ENCODE peak calls at places on chromosomes 4 and X, in six cellular contexts. J is cardiac muscle cell, C is GM12878, V is endodermal cell, Q is WERI-Rb-1, E is right lobe of liver. G is an unnamed sample.

GRCh38 chr4:147723316-147723715 is 8.6 kb upstream of the ARHGAP10 start:
- DNase-seq in J (no peak), C (no peak), V (no peak), Q (no peak), E (peak), G (no peak)

GRCh38 chrX:18036394-18036793 is 175.3 kb upstream of the RAI2 start:
- DNase-seq in J (no peak), C (no peak), V (no peak), Q (no peak), E (no peak), G (no peak)

GRCh38 chr4:183563874-183564273 is 59.0 kb downstream of the ING2 start:
- DNase-seq in J (no peak), C (no peak), V (no peak), Q (no peak), E (no peak), G (no peak)

GRCh38 chr4:155569960-155570515 is 96.6 kb upstream of the GUCY1A1 start:
- DNase-seq in J (no peak), C (no peak), V (no peak), Q (no peak), E (no peak), G (peak)

GRCh38 chr4:116439330-116439729 is 646.0 kb downstream of the TRAM1L1 start:
- DNase-seq in J (no peak), C (no peak), V (no peak), Q (no peak), E (no peak), G (no peak)

GRCh38 chrX:56068274-56068758 is 163.8 kb upstream of the KLF8 start:
- DNase-seq in J (no peak), C (no peak), V (peak), Q (no peak), E (no peak), G (no peak)

GRCh38 chr4:83267835-83268475 is 16.6 kb downstream of the COQ2 start:
- DNase-seq in J (no peak), C (no peak), V (no peak), Q (no peak), E (no peak), G (no peak)

GRCh38 chrX:22276781-22277180 is 4.1 kb downstream of the CBLL2 start:
- DNase-seq in J (no peak), C (no peak), V (no peak), Q (no peak), E (no peak), G (no peak)

GRCh38 chrX:43560247-43560946 is 95.7 kb upstream of the MAOA start:
- DNase-seq in J (no peak), C (no peak), V (no peak), Q (peak), E (no peak), G (no peak)

GRCh38 chr4:37561803-37562207 is 124.4 kb downstream of the RELL1 start:
- DNase-seq in J (no peak), C (peak), V (no peak), Q (no peak), E (no peak), G (no peak)

GRCh38 chr4:102105983-102106382 is 239.3 kb downstream of the SLC39A8 start:
- DNase-seq in J (no peak), C (no peak), V (no peak), Q (no peak), E (no peak), G (no peak)

GRCh38 chr4:150234246-150234645 is 156.0 kb downstream of the DCLK2 start:
- DNase-seq in J (no peak), C (no peak), V (no peak), Q (no peak), E (no peak), G (no peak)

GRCh38 chr4:3393171-3393570 is 48.6 kb upstream of the HGFAC start:
- DNase-seq in J (no peak), C (no peak), V (no peak), Q (no peak), E (no peak), G (no peak)
- H3K4me3 ChIP-seq in J (no peak), C (no peak), V (no peak), Q (no peak), E (no peak), G (no peak)

GRCh38 chr4:154490261-154490588 is 1.4 kb downstream of the DCHS2 start:
- DNase-seq in J (no peak), C (no peak), V (peak), Q (no peak), E (no peak), G (no peak)

GRCh38 chr4:154490589-154491340 is 834 bp downstream of the DCHS2 start:
- DNase-seq in J (peak), C (no peak), V (no peak), Q (peak), E (no peak), G (no peak)

GRCh38 chr4:154492288-154492687 is 689 bp upstream of the DCHS2 start:
- DNase-seq in J (no peak), C (no peak), V (no peak), Q (no peak), E (no peak), G (no peak)

GRCh38 chr4:154491731-154492249 is at the start of gene DCHS2:
- DNase-seq in J (peak), C (no peak), V (peak), Q (peak), E (peak), G (peak)

DNA sequence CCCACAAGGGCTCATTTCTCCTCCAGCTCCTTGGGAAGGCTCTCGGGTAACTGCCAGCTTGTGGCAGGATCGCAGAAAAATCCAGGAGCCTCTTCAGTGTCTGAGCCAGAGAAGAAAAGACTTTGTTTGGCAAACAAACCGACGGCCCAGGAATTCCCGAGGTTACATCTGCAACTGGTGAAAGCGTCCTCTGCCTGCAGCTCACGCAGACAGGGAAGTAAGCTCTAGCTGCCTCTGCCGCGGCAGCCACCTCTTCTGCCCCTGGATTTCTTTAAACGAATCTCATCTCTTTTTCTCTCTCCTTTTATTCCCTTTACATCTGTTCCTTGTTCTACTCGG is 289 bp downstream of the DCHS2 start:
- DNase-seq in J (peak), C (no peak), V (peak), Q (peak), E (no peak), G (peak)
- H3K4me3 ChIP-seq in J (peak), C (peak), V (peak), Q (peak), E (peak), G (peak)

DNA sequence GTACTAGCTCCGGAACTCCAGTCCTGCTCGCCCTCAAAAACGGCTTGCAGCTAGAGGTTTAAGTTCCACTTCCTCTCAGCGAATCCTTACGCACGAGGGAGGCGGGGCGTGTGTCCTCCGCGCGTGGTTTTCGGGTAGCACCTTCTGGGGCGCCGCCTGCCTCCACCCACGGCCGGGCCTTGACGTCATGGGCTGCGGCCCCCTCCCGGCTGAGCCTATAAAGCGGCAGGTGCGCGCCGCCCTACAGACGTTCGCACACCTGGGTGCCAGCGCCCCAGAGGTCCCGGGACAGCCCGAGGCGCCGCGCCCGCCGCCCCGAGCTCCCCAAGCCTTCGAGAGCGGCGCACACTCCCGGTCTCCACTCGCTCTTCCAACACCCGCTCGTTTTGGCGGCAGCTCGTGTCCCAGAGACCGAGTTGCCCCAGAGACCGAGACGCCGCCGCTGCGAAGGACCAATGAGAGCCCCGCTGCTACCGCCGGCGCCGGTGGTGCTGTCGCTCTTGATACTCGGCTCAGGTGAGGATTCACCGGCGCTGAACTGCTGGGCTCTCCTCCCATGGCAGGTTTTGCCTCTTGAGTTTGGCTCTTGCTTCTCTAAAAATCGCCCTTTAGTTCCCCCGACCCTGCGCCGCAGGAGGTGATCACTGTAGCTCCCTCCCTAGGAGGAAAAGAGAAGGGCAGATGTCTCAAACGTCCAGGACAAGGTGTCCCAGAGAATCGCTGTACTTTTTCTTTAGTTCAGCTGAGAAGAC is at the start of gene AREG:
- DNase-seq in J (peak), C (peak), V (peak), Q (peak), E (peak), G (peak)
- H3K4me3 ChIP-seq in J (peak), C (peak), V (peak), Q (peak), E (peak), G (peak)

DNA sequence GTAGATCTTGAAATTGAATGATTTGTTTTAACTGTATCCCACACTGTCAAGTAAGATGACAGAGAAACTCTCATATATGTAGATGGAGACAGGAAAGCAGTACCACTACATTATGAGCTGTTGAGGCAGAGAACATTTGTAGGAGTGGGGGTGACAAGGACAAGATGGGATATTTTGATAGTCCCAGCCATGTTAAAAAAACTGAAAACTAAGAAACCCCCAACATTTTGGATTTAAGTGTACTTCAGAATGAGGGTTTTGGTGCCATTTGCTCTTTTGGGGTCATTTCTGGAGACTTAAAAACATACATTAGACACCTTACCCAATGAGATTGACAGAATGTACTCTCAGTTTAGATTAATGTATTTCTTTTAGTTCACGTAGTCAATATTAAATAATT is 149.9 kb upstream of the SLC4A4 start:
- DNase-seq in J (no peak), C (no peak), V (no peak), Q (no peak), E (no peak), G (no peak)
- H3K4me3 ChIP-seq in J (no peak), C (no peak), V (no peak), Q (no peak), E (peak), G (peak)

DNA sequence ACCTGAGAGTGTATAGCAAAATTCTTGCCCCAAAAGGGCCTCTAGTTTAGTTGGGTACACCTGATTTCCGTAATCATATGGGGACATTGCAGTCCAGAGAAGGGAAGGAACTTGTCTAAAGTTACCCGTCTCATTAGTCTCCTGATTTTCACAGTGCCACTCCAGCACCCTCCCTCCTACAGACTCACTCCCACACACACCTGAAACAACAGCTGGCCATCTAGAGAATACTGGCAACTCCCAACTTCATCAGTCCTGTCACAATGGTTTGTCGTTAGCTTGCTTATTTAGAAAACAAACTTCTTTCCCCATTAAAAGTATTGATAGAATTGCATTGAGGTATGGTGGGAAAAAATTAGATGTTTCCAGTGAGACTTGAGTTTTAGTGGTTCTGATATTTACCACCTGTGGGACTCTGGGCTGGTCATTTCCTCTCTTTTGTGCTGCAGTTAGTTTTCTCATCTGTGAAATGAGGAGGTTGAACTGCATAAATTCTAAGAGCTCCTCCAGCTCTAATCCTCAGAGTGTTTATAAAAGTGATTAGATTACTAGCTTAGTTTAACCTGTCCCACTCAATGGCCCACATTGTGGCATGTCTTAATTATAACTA is 1.7 kb downstream of the IL13RA1 start:
- DNase-seq in J (no peak), C (no peak), V (no peak), Q (no peak), E (no peak), G (no peak)
- H3K4me3 ChIP-seq in J (no peak), C (no peak), V (peak), Q (no peak), E (peak), G (peak)

GRCh38 chr4:174218127-174218790 is 65.2 kb downstream of the FBXO8 start:
- DNase-seq in J (no peak), C (no peak), V (peak), Q (no peak), E (no peak), G (peak)
- H3K4me3 ChIP-seq in J (peak), C (no peak), V (peak), Q (no peak), E (peak), G (peak)

G was measured in adipocyte.